ENCODE peak calls at places on chromosomes 4 and X, in five cellular contexts. Q is activated T-cell treated with anti-CD3 and anti-CD28 coated beads for 24 hours, N is EL, Z is RWPE1, D is HEK293T. F is an unnamed sample.

GRCh38 chrX:35561985-35562384 is 236.2 kb upstream of the MAGEB16 start:
- DNase-seq in Q (no peak), N (no peak), Z (no peak), D (no peak), F (no peak)

GRCh38 chrX:50677789-50678188 is 136.2 kb downstream of the SHROOM4 start:
- DNase-seq in Q (no peak), N (no peak), Z (no peak), D (no peak), F (no peak)

GRCh38 chr4:107838138-107838618 is 13.4 kb downstream of the SGMS2 start:
- DNase-seq in Q (no peak), N (no peak), Z (no peak), D (no peak), F (no peak)

GRCh38 chrX:133250184-133251080 is 32.3 kb upstream of the TFDP3 start:
- DNase-seq in Q (no peak), N (no peak), Z (no peak), D (no peak), F (no peak)

GRCh38 chr4:185761352-185762235 is 50.4 kb downstream of the SORBS2 start:
- DNase-seq in Q (no peak), N (no peak), Z (no peak), D (no peak), F (peak; percentile 6)

GRCh38 chrX:143363419-143363818 is 153.9 kb downstream of the SPANXN3 start:
- DNase-seq in Q (no peak), N (no peak), Z (no peak), D (no peak), F (no peak)

GRCh38 chrX:2376166-2376565 is 124.6 kb downstream of the DHRSX start:
- DNase-seq in Q (no peak), N (no peak), Z (no peak), D (no peak), F (no peak)

GRCh38 chr4:845233-845835 is 19.4 kb upstream of the CPLX1 start:
- DNase-seq in Q (no peak), N (peak; percentile 64), Z (no peak), D (no peak), F (no peak)

GRCh38 chr4:141463678-141464077 is 172.7 kb upstream of the IL15 start:
- DNase-seq in Q (no peak), N (no peak), Z (no peak), D (no peak), F (peak; percentile 7)

GRCh38 chrX:9866633-9867032 is 80.4 kb downstream of the SHROOM2 start:
- DNase-seq in Q (no peak), N (no peak), Z (no peak), D (no peak), F (no peak)

GRCh38 chrX:9662148-9662547 is 103.5 kb downstream of the GPR143 start:
- DNase-seq in Q (no peak), N (peak; percentile 87), Z (peak; percentile 10), D (no peak), F (peak; percentile 52)

GRCh38 chrX:49041683-49042529 is 1.3 kb downstream of the TFE3 start:
- DNase-seq in Q (no peak), N (peak; percentile 82), Z (no peak), D (no peak), F (no peak)

GRCh38 chrX:57453901-57454300 is 137.9 kb upstream of the ZXDB start:
- DNase-seq in Q (no peak), N (peak; percentile 7), Z (no peak), D (peak; percentile 22), F (peak; percentile 2)

GRCh38 chr4:139901516-139902327 is 236.1 kb downstream of the MGST2 start:
- DNase-seq in Q (no peak), N (peak; percentile 39), Z (no peak), D (peak; percentile 22), F (peak; percentile 61)

GRCh38 chr4:88737304-88738015 is 39.8 kb upstream of the NAP1L5 start:
- DNase-seq in Q (no peak), N (no peak), Z (no peak), D (no peak), F (peak; percentile 37)

GRCh38 chrX:23373129-23373804 is 38.6 kb downstream of the PTCHD1 start:
- DNase-seq in Q (no peak), N (peak; percentile 50), Z (peak; percentile 38), D (no peak), F (peak; percentile 83)

GRCh38 chr4:66554844-66555243 is 884.6 kb upstream of the EPHA5 start:
- DNase-seq in Q (no peak), N (peak; percentile 47), Z (no peak), D (no peak), F (peak; percentile 80)

GRCh38 chrX:69128573-69128972 is 36.7 kb downstream of the PJA1 start:
- DNase-seq in Q (no peak), N (peak; percentile 48), Z (no peak), D (no peak), F (no peak)

GRCh38 chr4:71607780-71608673 is 175.9 kb downstream of the GC start:
- DNase-seq in Q (no peak), N (peak; percentile 78), Z (peak; percentile 64), D (no peak), F (peak; percentile 82)

GRCh38 chr4:183256756-183257385 is 63.2 kb downstream of the CLDN22 start:
- DNase-seq in Q (peak; percentile 20), N (peak; percentile 54), Z (peak; percentile 54), D (peak; percentile 57), F (no peak)

GRCh38 chr4:182878633-182879495 is 38.3 kb downstream of the DCTD start:
- DNase-seq in Q (no peak), N (no peak), Z (no peak), D (no peak), F (no peak)

GRCh38 chr4:153022233-153022632 is 86.1 kb downstream of the FHDC1 start:
- DNase-seq in Q (no peak), N (no peak), Z (no peak), D (no peak), F (no peak)

GRCh38 chr4:151331276-151332042 is 6.1 kb upstream of the SH3D19 start:
- DNase-seq in Q (no peak), N (peak; percentile 15), Z (peak; percentile 71), D (no peak), F (peak; percentile 85)

GRCh38 chr4:20408596-20408995 is 156.9 kb downstream of the SLIT2 start:
- DNase-seq in Q (no peak), N (no peak), Z (no peak), D (no peak), F (no peak)

GRCh38 chrX:16185725-16186136 is 18.4 kb downstream of the MAGEB17 start:
- DNase-seq in Q (no peak), N (peak; percentile 84), Z (peak; percentile 49), D (no peak), F (peak; percentile 62)

GRCh38 chr4:8474856-8475255 is 34.3 kb downstream of the TRMT44 start:
- DNase-seq in Q (no peak), N (no peak), Z (no peak), D (no peak), F (no peak)

GRCh38 chrX:57752866-57753265 is 72.8 kb upstream of the NLRP2B start:
- DNase-seq in Q (no peak), N (no peak), Z (no peak), D (no peak), F (no peak)

GRCh38 chrX:79161655-79162054 is 17.2 kb downstream of the GPR174 start:
- DNase-seq in Q (peak; percentile 32), N (no peak), Z (no peak), D (no peak), F (no peak)

GRCh38 chr4:1793496-1793840 is 375 bp downstream of the FGFR3 start:
- DNase-seq in Q (peak; percentile 28), N (peak; percentile 37), Z (peak; percentile 28), D (peak; percentile 69), F (no peak)

GRCh38 chrX:46611658-46612362 is 38.2 kb downstream of the CHST7 start:
- DNase-seq in Q (no peak), N (no peak), Z (no peak), D (no peak), F (no peak)

GRCh38 chr4:114558446-114559020 is 40.1 kb upstream of the UGT8 start:
- DNase-seq in Q (no peak), N (peak; percentile 2), Z (no peak), D (no peak), F (no peak)

GRCh38 chrX:111467896-111468295 is 43.5 kb upstream of the SERTM2 start:
- DNase-seq in Q (no peak), N (no peak), Z (no peak), D (no peak), F (no peak)

GRCh38 chrX:139077303-139078131 is 366.0 kb upstream of the FGF13 start:
- DNase-seq in Q (no peak), N (no peak), Z (peak; percentile 11), D (no peak), F (peak; percentile 82)

GRCh38 chr4:81215219-81215892 is at the start of gene PRKG2:
- DNase-seq in Q (no peak), N (no peak), Z (no peak), D (peak; percentile 35), F (no peak)

GRCh38 chr4:71832049-71832448 is 48.2 kb upstream of the GC start:
- DNase-seq in Q (no peak), N (no peak), Z (no peak), D (no peak), F (no peak)

GRCh38 chrX:136030357-136031225 is 45.4 kb downstream of the SLC9A6 start:
- DNase-seq in Q (no peak), N (peak; percentile 62), Z (no peak), D (no peak), F (no peak)

F was measured in foreskin keratinocyte.